ENCODE peak calls at places on chromosome X, in five cellular contexts. P, B, I, Q and W are unnamed samples. For H3K27me3, the result is how much of the 10 kb centered on the place peaks cover.

GRCh38 chrX:10254746-10255145 is 98.0 kb downstream of the CLCN4 start:
- DNase-seq in P (no peak), B (no peak), I (no peak), Q (no peak), W (no peak)

GRCh38 chrX:104564921-104565703 is 887 bp upstream of the IL1RAPL2 start:
- DNase-seq in P (no peak), B (peak), I (no peak), Q (no peak), W (no peak)

GRCh38 chrX:110531873-110532272 is 173.2 kb downstream of the RTL9 start:
- DNase-seq in P (no peak), B (no peak), I (no peak), Q (no peak), W (no peak)

GRCh38 chrX:119622356-119623232 is 16.4 kb upstream of the NKRF start:
- DNase-seq in P (no peak), B (no peak), I (no peak), Q (no peak), W (no peak)

GRCh38 chrX:116827063-116827462 is 364.3 kb upstream of the CT83 start:
- DNase-seq in P (no peak), B (no peak), I (no peak), Q (no peak), W (no peak)

GRCh38 chrX:19889582-19890342 is 2.4 kb upstream of the SH3KBP1 start:
- DNase-seq in P (no peak), B (no peak), I (no peak), Q (no peak), W (no peak)

GRCh38 chrX:13990126-13990525 is 39.6 kb downstream of the GEMIN8 start:
- DNase-seq in P (no peak), B (no peak), I (no peak), Q (no peak), W (no peak)

GRCh38 chrX:75327607-75328006 is 53.7 kb downstream of the UPRT start:
- DNase-seq in P (no peak), B (no peak), I (no peak), Q (no peak), W (no peak)

GRCh38 chrX:20571611-20572010 is 304.9 kb upstream of the RPS6KA3 start:
- DNase-seq in P (no peak), B (no peak), I (no peak), Q (no peak), W (no peak)

DNA sequence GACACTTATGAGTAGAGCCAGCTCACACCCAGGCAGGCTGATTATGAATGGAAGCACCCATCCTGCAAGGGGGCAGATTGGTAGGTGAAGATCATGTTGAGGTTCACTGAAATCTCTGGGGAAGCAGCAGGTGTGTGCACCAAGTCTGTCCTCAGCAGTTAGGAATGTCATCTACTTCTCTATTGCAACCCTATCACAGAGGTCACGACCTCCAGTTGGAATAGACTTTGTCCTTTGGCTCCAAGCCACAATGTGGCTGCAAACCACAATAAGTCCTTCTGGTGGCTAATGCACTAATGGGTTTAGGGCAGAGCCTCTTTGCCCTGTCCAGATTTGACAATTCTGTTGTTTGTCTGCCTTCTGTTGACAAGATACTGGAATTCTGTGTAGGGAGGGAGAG is 1056.7 kb downstream of the PCDH19 start:
- DNase-seq in P (no peak), B (no peak), I (no peak), Q (no peak), W (no peak)
- H3K27me3 ChIP-seq in P (under half), B (under half), I (under half), Q (under half), W (under half)

DNA sequence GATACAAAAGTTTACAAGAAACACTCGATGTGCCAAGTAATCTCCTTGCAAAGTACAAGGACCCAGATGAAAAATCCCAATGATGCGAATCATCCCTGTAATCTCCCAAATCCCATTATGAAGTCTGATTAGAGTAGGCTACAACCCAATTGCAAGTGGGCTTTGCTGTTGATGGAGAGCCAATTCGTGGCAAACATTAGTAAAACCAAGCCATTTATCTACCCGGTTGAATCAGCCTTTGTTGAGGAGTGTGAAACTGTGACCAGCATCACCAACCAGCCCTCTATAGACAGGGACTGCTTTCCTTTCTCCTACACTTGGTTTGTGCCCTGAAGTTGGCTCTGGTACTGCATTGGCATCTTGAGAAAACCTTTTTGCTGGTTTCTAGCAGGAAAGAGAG is 1.2 kb upstream of the PRPS2 start:
- DNase-seq in P (no peak), B (no peak), I (no peak), Q (no peak), W (no peak)
- H3K27ac ChIP-seq in P (no peak), B (no peak), I (no peak), Q (no peak), W (no peak)

DNA sequence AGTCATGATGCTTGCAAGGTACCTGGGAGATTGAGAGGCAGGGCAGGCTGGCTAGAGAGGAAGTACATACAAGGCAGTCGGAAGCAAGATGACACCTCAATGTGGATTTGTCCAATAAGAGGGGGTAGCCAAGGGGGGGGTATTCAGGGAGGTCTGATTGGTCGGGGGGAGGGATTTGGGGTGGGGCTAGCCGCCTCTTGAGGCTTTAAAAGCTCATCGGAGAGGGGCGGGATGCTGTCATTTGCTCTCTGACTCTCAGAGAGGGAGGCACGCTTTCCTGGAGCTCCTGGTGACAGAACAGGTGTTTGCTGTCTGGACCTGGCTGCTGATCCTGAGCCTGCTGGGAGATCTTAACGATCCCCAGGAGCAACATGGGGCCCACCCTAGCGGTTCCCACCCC is at the start of gene GPR50:
- DNase-seq in P (no peak), B (peak), I (no peak), Q (no peak), W (no peak)
- H3K27me3 ChIP-seq in P (under half), B (under half), I (under half), Q (under half), W (under half)

GRCh38 chrX:149314031-149314430 is 191.1 kb downstream of the IDS start:
- DNase-seq in P (no peak), B (no peak), I (no peak), Q (no peak), W (no peak)
- H3K27ac ChIP-seq in P (no peak), B (no peak), I (no peak), Q (no peak), W (no peak)

GRCh38 chrX:83508526-83509245 is 596 bp downstream of the POU3F4 start:
- DNase-seq in P (peak), B (peak), I (peak), Q (peak), W (no peak)

GRCh38 chrX:83511208-83511607 is 3.1 kb downstream of the POU3F4 start:
- DNase-seq in P (no peak), B (no peak), I (no peak), Q (peak), W (no peak)

GRCh38 chrX:83509246-83509801 is 1.2 kb downstream of the POU3F4 start:
- DNase-seq in P (no peak), B (no peak), I (no peak), Q (peak), W (no peak)

GRCh38 chrX:83512111-83512510 is 4.0 kb downstream of the POU3F4 start:
- DNase-seq in P (no peak), B (no peak), I (no peak), Q (no peak), W (no peak)

DNA sequence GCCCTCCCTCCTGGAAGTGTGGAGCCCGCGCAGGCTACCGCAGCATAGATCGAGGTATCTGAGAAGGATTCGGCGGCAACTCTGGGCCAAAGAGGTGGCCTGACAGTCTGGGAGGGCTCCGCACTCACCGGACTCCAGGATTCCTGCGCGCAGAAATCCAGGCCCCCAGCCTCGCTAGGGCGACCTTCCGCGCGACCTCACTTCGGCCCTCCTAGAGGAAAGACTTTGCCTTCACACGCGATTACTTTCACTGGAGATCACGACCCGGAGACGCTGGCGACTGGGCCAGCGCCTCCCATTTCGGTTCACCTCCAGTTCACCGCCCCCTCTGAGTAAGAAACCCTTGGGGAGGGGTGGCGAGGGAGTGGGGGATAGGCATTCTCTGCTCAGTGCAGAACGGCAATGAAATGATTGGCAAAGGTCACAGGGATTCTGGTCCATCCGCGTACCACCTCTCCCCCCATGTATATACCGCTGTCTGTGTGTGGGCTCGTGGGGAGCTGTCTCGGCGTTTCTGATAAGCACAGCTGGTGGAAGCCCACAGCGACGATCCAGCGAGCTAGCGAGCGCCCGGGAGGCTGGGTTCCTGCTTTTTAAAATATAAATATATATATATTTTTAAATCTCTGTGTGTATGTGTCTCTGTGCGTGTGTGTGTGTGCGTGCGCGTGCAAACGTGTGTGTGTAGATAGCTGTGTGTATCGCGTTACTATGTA is 2.5 kb downstream of the POU3F4 start:
- DNase-seq in P (peak), B (peak), I (no peak), Q (peak), W (no peak)
- H3K27me3 ChIP-seq in P (under half), B (half or more), I (under half), Q (under half), W (under half)

GRCh38 chrX:107627792-107628661 is at the start of gene PRPS1:
- DNase-seq in P (peak), B (peak), I (peak), Q (peak), W (peak)

GRCh38 chrX:107628662-107629532 is 587 bp downstream of the PRPS1 start:
- DNase-seq in P (no peak), B (no peak), I (peak), Q (no peak), W (no peak)

GRCh38 chrX:107630031-107630689 is 1.9 kb downstream of the PRPS1 start:
- DNase-seq in P (no peak), B (no peak), I (no peak), Q (no peak), W (no peak)

GRCh38 chrX:107626916-107627315 is 1.4 kb upstream of the PRPS1 start:
- DNase-seq in P (no peak), B (no peak), I (no peak), Q (no peak), W (no peak)

DNA sequence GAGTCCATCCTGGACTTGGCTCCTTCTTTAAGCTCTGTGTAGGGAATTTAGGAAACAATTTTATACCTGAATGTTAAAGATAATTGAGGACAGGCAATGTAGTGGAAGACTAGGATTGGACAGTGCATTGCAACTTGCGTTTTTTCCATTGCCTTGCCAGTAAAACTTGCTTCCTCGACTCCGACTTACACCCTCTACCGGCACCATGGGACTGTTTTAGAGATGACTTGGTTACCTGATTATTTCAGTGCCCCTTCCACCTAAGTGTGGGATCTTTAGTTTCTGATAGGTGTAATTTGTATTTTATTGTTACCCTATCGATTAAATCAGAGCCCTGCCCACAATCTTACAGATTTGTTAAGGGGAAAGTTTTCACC is 1.2 kb downstream of the PRPS1 start:
- DNase-seq in P (no peak), B (no peak), I (no peak), Q (no peak), W (no peak)
- H3K27ac ChIP-seq in P (no peak), B (no peak), I (no peak), Q (no peak), W (peak)